ENCODE peak calls at places on chromosomes 5 and 9, in eight cellular contexts. H is type B pancreatic cell, Z is GM06990, W is colonic mucosa, U is body of pancreas, L is HCT116, R is epithelial cell of proximal tubule, E is fibroblast of the aortic adventitia. K is an unnamed sample.

GRCh38 chr5:178100774-178101173 is 12.6 kb upstream of the N4BP3 start:
- DNase-seq in H (no peak), Z (no peak), W (no peak), U (no peak), L (no peak), R (no peak), E (no peak), K (no peak)

GRCh38 chr9:73714294-73714693 is 562.6 kb downstream of the ANXA1 start:
- DNase-seq in H (no peak), Z (no peak), W (no peak), U (no peak), L (no peak), R (peak), E (no peak), K (no peak)

GRCh38 chr9:72205513-72205912 is 56.3 kb downstream of the GDA start:
- DNase-seq in H (no peak), Z (peak), W (no peak), U (peak), L (no peak), R (no peak), E (peak), K (no peak)

GRCh38 chr5:68817696-68818695 is 275.8 kb upstream of the SLC30A5 start:
- DNase-seq in H (no peak), Z (no peak), W (no peak), U (no peak), L (no peak), R (no peak), E (no peak), K (no peak)

GRCh38 chr9:34508951-34509350 is 13.8 kb downstream of the ENHO start:
- DNase-seq in H (no peak), Z (no peak), W (no peak), U (no peak), L (no peak), R (no peak), E (no peak), K (no peak)

GRCh38 chr5:81909677-81910076 is 62.1 kb upstream of the ATG10 start:
- DNase-seq in H (no peak), Z (no peak), W (no peak), U (no peak), L (no peak), R (no peak), E (no peak), K (no peak)

GRCh38 chr5:172071244-172071875 is 64.9 kb upstream of the FBXW11 start:
- DNase-seq in H (no peak), Z (no peak), W (no peak), U (no peak), L (no peak), R (no peak), E (no peak), K (no peak)

GRCh38 chr9:115220339-115221009 is 102.5 kb upstream of the TNC start:
- DNase-seq in H (no peak), Z (no peak), W (no peak), U (no peak), L (no peak), R (no peak), E (peak), K (no peak)

GRCh38 chr9:3887121-3887797 is 361.5 kb upstream of the RFX3 start:
- DNase-seq in H (no peak), Z (no peak), W (no peak), U (no peak), L (no peak), R (no peak), E (no peak), K (no peak)

GRCh38 chr5:168125445-168126199 is 165.8 kb upstream of the WWC1 start:
- DNase-seq in H (no peak), Z (no peak), W (no peak), U (no peak), L (no peak), R (no peak), E (no peak), K (no peak)

GRCh38 chr5:169861433-169861832 is 118.9 kb downstream of the INSYN2B start:
- DNase-seq in H (no peak), Z (no peak), W (no peak), U (no peak), L (no peak), R (no peak), E (no peak), K (no peak)

DNA sequence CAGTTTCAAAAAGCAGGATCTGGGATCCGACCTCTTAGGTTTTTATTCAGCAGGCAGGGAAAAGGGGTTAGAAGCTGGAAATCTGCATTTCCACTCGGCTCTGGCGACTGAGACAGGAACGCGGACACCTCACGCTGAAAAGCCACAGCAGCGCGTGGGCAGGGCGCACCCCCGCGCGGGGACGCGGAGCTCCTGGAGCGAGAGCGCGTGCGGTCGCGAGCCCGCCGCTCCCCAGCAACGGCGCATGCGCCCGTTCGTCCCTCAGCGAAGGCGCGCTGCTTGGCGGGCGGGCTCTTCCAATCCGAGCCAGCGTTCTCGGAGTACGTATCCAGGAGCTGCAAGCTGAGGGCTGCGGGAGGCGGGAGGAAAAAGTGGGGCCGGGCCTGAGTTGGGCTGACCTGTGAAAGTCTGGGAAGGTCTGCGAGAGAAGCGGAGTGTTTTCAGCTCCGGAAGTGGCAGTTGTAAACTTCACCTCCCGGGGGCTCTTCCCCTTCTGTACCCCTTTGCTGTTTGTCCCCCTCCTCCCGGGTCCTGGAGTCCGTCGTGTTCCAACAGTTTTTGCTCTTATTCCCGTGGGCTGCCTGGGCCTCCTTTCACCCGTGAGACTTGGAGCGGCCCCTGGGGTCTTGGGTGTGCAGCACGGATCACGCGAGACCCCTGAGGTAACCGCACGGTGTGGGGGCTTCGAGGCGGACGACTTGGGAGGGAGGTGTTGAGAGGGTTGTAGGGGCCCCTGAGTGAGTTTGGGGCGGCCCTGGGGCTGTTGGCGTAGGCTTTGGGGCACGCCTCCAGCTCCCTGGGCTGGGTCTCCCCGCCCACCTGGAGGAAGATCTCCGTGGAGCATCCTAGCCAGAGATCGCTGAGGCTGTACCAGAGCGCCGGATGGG is at the start of gene CCDC171:
- DNase-seq in H (peak), Z (peak), W (peak), U (peak), L (peak), R (peak), E (peak), K (peak)
- TF ChIP-seq CTCF in H (no peak), Z (no peak), W (no peak), U (peak), L (no peak), R (no peak), E (no peak), K (no peak)

GRCh38 chr9:85487872-85488271 is 253.9 kb downstream of the AGTPBP1 start:
- DNase-seq in H (no peak), Z (no peak), W (no peak), U (no peak), L (no peak), R (no peak), E (no peak), K (no peak)

GRCh38 chr9:85479305-85479704 is 262.4 kb downstream of the AGTPBP1 start:
- DNase-seq in H (no peak), Z (no peak), W (no peak), U (no peak), L (no peak), R (no peak), E (no peak), K (no peak)

GRCh38 chr9:85484235-85484634 is 257.5 kb downstream of the AGTPBP1 start:
- DNase-seq in H (no peak), Z (no peak), W (no peak), U (no peak), L (no peak), R (no peak), E (no peak), K (no peak)

GRCh38 chr9:85478847-85479246 is 262.9 kb downstream of the AGTPBP1 start:
- DNase-seq in H (no peak), Z (no peak), W (no peak), U (no peak), L (no peak), R (no peak), E (no peak), K (no peak)

DNA sequence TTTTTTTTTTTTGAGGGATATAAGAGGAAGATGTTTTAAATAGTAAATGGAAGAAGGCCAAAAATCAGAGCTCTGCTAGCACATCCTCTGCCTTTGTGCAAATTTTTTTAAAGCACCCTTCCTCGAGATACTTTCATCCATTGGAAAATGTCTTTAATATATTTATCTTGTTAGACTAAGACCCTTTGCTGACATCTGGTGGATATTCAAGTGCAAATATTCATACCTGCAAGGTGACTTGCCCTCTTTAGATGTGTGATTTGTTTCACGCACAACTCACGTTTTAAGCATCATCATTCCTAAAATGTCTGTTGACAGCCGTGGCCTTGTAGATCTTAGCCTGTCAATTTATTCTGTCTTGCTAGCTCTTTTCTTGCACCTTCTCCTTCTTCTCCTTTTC is 258.5 kb downstream of the AGTPBP1 start:
- DNase-seq in H (no peak), Z (no peak), W (no peak), U (no peak), L (peak), R (no peak), E (peak), K (no peak)
- TF ChIP-seq CTCF in H (peak), Z (no peak), W (no peak), U (peak), L (peak), R (peak), E (no peak), K (no peak)

GRCh38 chr9:136051568-136052432 is 43.3 kb downstream of the NACC2 start:
- DNase-seq in H (peak), Z (no peak), W (peak), U (peak), L (peak), R (peak), E (peak), K (peak)

GRCh38 chr9:136049451-136050265 is 45.4 kb downstream of the NACC2 start:
- DNase-seq in H (peak), Z (no peak), W (no peak), U (no peak), L (no peak), R (no peak), E (no peak), K (no peak)

GRCh38 chr9:136052433-136052880 is 42.6 kb downstream of the NACC2 start:
- DNase-seq in H (peak), Z (no peak), W (peak), U (peak), L (no peak), R (no peak), E (no peak), K (peak)

GRCh38 chr9:136050266-136050705 is 44.8 kb downstream of the NACC2 start:
- DNase-seq in H (peak), Z (no peak), W (no peak), U (no peak), L (no peak), R (no peak), E (no peak), K (no peak)

GRCh38 chr9:136050706-136051567 is 44.2 kb downstream of the NACC2 start:
- DNase-seq in H (peak), Z (no peak), W (no peak), U (no peak), L (no peak), R (no peak), E (no peak), K (no peak)
- TF ChIP-seq CTCF in H (peak), Z (no peak), W (no peak), U (no peak), L (no peak), R (no peak), E (no peak), K (no peak)

DNA sequence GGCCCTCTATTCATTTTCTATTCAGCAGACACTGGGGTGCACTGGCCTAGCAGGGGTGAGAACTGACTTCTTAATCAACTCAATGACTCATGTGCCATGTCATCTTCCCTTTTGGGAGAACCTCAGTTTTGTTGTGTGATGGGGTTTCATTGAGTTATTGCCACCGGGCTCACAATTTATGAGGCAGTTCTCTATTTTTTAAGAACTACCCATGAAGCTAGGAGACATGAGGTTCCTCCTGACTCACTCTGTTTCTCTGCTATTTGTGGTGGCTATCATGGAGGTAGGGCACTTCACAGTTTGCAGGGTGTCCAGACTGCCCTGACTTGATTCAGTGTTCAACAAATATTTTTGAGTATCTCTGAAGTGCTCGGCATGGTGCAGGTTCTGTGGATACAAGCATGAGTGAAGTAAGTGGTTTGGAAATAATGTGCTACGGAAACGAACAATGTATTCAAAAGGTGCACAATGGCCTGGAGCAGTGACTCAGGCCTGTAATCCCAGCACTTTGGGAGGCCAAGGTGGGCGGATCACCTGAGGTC is 39.3 kb downstream of the SPARC start:
- DNase-seq in H (no peak), Z (no peak), W (no peak), U (no peak), L (no peak), R (no peak), E (no peak), K (no peak)
- TF ChIP-seq CTCF in H (no peak), Z (no peak), W (no peak), U (no peak), L (no peak), R (no peak), E (no peak), K (no peak)

DNA sequence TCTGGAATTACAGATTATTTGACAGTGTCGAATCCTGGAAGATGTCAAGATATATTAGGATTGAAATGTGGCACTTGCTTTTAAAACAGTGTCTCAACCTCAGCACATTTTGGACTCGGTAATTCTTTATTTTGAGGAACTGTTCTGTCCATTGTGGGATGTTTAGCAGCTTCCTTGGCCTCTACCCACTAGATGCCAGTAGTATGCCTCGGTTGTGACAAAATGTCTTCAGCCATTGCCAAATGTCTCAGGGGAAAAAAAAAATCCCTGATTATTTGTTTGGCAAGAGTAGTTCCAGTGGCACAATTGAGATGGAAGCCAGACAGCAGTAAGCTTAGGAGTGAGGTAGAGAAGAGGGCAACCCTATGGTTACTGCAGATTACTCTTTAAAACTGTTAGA is 694.5 kb upstream of the RIOK2 start:
- DNase-seq in H (no peak), Z (no peak), W (no peak), U (no peak), L (no peak), R (no peak), E (no peak), K (no peak)
- TF ChIP-seq CTCF in H (no peak), Z (no peak), W (no peak), U (no peak), L (no peak), R (no peak), E (no peak), K (no peak)

GRCh38 chr9:38066907-38067610 is 2.0 kb downstream of the SHB start:
- DNase-seq in H (no peak), Z (no peak), W (peak), U (peak), L (no peak), R (no peak), E (peak), K (no peak)

GRCh38 chr9:38067892-38068615 is 973 bp downstream of the SHB start:
- DNase-seq in H (no peak), Z (no peak), W (no peak), U (no peak), L (no peak), R (no peak), E (no peak), K (no peak)

GRCh38 chr9:38067611-38067891 is 1.5 kb downstream of the SHB start:
- DNase-seq in H (no peak), Z (no peak), W (no peak), U (peak), L (no peak), R (no peak), E (no peak), K (no peak)

GRCh38 chr9:38068866-38069628 is at the start of gene SHB:
- DNase-seq in H (peak), Z (peak), W (peak), U (peak), L (no peak), R (no peak), E (peak), K (peak)

GRCh38 chr9:38068616-38068865 is 486 bp downstream of the SHB start:
- DNase-seq in H (no peak), Z (no peak), W (peak), U (peak), L (no peak), R (no peak), E (peak), K (no peak)
- TF ChIP-seq CTCF in H (peak), Z (peak), W (no peak), U (no peak), L (no peak), R (no peak), E (peak), K (no peak)

DNA sequence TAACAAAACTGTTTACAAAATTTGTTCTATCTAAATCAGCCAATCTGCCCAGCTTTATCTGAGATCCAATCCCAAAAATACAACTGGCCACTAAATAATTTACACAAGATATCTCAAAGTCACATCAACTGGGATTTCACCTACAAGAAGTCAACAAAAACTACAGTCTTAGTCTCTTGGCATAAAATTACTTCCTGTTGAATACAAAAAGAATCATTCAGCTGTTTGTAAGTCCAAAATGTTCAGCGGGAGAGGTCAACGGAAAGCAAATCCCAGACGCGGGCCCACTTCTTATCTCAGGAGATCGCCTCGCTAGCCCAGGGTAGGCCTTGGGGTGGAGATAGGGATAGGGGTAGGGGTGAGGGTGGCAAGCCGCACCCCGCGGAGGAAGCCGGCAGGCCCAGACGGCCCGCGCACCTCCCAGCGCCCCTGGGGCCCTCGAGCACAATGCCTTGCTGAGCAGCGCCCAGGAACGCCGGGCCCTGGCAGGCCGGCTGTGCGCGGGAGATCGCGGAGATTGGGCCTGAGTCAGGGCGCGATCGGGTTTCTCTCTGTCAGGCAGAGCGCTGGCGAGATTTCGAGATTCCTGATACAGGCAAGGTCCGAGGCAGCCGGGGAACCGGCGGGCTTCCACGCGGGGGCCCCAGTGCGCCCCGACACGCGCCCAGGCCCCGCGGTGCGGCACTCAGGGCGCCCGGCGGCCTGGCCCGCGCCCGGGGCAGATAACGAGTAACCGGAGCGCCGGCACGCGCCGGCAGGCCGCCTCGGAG is 710 bp downstream of the HINT1 start:
- DNase-seq in H (peak), Z (peak), W (peak), U (peak), L (no peak), R (no peak), E (peak), K (peak)
- TF ChIP-seq CTCF in H (no peak), Z (peak), W (no peak), U (no peak), L (no peak), R (no peak), E (no peak), K (no peak)

DNA sequence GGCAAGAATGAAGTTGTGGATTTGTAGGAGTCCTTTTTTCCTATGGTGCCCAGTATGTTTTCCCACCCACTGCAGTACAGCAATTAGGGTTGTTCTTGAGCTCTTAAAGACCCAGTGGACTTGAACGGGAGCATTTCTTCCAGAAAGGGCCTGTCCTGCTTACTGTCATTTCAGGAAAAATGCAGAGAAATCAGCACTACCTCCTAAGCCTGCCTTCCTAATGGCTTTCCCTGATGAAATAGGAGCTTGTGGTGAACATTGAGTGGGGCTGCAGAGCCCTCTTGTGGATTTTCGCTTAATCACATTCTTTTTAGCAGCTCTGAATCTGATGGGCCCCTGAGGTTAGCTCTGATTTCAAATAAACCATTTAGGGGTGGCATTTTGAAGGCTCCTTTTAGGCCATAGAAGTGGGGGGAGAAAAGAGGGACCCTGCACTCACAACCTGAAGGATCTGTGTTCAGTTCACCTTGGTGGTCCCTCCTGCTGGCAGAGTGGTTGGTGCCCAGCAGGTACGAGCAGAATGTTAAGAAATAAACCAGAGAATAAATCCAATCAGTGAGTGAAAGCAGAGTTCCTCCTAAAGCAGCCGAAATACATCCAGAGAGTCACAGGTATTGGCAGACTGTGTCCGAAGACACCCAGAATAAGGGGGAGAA is 188.0 kb upstream of the KLF9 start:
- DNase-seq in H (no peak), Z (no peak), W (peak), U (peak), L (peak), R (peak), E (peak), K (peak)
- TF ChIP-seq CTCF in H (peak), Z (peak), W (peak), U (peak), L (peak), R (peak), E (peak), K (peak)

GRCh38 chr9:136839229-136840139 is 2.8 kb upstream of the AJM1 start:
- DNase-seq in H (no peak), Z (no peak), W (no peak), U (no peak), L (no peak), R (no peak), E (no peak), K (no peak)
- TF ChIP-seq CTCF in H (no peak), Z (no peak), W (no peak), U (no peak), L (no peak), R (no peak), E (no peak), K (no peak)